ENCODE peak calls at places on chromosome 3, in five cellular contexts. R is foreskin fibroblast, I is mesothelial cell of epicardium, T is nucleus accumbens, P is mesenchymal stem cell. L is an unnamed sample.

GRCh38 chr3:155321418-155321817 is 27.9 kb upstream of the STRIT1 start:
- DNase-seq in R (peak), I (no peak), T (no peak), P (no peak), L (no peak)

GRCh38 chr3:155323063-155323666 is 29.7 kb upstream of the STRIT1 start:
- DNase-seq in T (no peak), R (peak), P (peak), I (no peak), L (peak)

GRCh38 chr3:108183178-108183577 is 39.0 kb downstream of the IFT57 start:
- DNase-seq in T (no peak), P (peak), R (peak), I (no peak), L (no peak)

GRCh38 chr3:167095976-167096375 is 284.1 kb downstream of the ZBBX start:
- DNase-seq in R (no peak), P (peak), T (no peak), I (no peak), L (no peak)

GRCh38 chr3:158659454-158660237 is 12.8 kb downstream of the LXN start:
- DNase-seq in P (peak), R (peak), I (no peak), T (peak), L (peak)

GRCh38 chr3:162263596-162263995 is 767.0 kb downstream of the OTOL1 start:
- DNase-seq in T (no peak), P (no peak), I (no peak), R (no peak), L (no peak)

GRCh38 chr3:52834871-52835501 is at the start of gene MUSTN1:
- DNase-seq in R (peak), P (peak), T (no peak), I (no peak), L (no peak)

GRCh38 chr3:61563614-61564404 is 2.4 kb downstream of the PTPRG start:
- DNase-seq in I (no peak), T (no peak), P (peak), R (peak), L (peak)

GRCh38 chr3:149317072-149317471 is 16.4 kb downstream of the TM4SF18 start:
- DNase-seq in I (no peak), R (no peak), T (no peak), P (no peak), L (no peak)

GRCh38 chr3:99248913-99249312 is 347.4 kb upstream of the DCBLD2 start:
- DNase-seq in P (no peak), T (no peak), I (no peak), R (peak), L (no peak)

GRCh38 chr3:12462159-12462962 is 21.9 kb upstream of the TSEN2 start:
- DNase-seq in I (no peak), T (no peak), P (no peak), R (no peak), L (peak)

GRCh38 chr3:170502297-170502696 is 83.6 kb downstream of the SLC7A14 start:
- DNase-seq in T (no peak), I (no peak), P (no peak), R (peak), L (no peak)

GRCh38 chr3:138569090-138569489 is 25.0 kb downstream of the CEP70 start:
- DNase-seq in T (no peak), R (no peak), P (no peak), I (no peak), L (no peak)

GRCh38 chr3:138078901-138079344 is 36.5 kb downstream of the DZIP1L start:
- DNase-seq in I (no peak), T (no peak), P (peak), R (peak), L (no peak)

GRCh38 chr3:184543848-184544512 is 17.6 kb upstream of the EPHB3 start:
- DNase-seq in T (peak), I (no peak), R (peak), P (peak), L (peak)

GRCh38 chr3:39814007-39814406 is 4.6 kb downstream of the MYRIP start:
- DNase-seq in I (no peak), R (peak), P (no peak), T (no peak), L (peak)